ENCODE peak calls at places on chromosomes 4 and X, in six cellular contexts. W, V, O, L, J and H are unnamed samples.

GRCh38 chr4:165828928-165829327 is 44.1 kb upstream of the TLL1 start:
- DNase-seq in O (no peak), L (no peak), W (no peak), J (no peak), V (no peak), H (no peak)

GRCh38 chr4:15043226-15043625 is 40.9 kb downstream of the CPEB2 start:
- DNase-seq in V (no peak), O (no peak), W (no peak), L (no peak), J (no peak), H (no peak)

GRCh38 chr4:150072906-150073714 is 5.1 kb upstream of the DCLK2 start:
- DNase-seq in L (no peak), V (no peak), J (no peak), O (no peak), W (no peak), H (no peak)

GRCh38 chrX:41033299-41033698 is 51.9 kb upstream of the USP9X start:
- DNase-seq in O (no peak), J (no peak), L (no peak), W (no peak), V (no peak), H (no peak)

GRCh38 chr4:184826315-184827266 is 823 bp upstream of the ACSL1 start:
- DNase-seq in O (peak; percentile 92), J (peak; percentile 74), L (peak; percentile 22), V (no peak), W (no peak), H (no peak)

GRCh38 chr4:78889955-78890354 is 49.3 kb downstream of the PAQR3 start:
- DNase-seq in J (no peak), O (no peak), W (no peak), L (no peak), V (no peak), H (no peak)

GRCh38 chr4:84938316-84938715 is 28.2 kb downstream of the WDFY3 start:
- DNase-seq in W (no peak), L (no peak), J (no peak), O (no peak), V (no peak), H (no peak)

GRCh38 chr4:77821775-77822174 is 2.6 kb upstream of the CNOT6L start:
- DNase-seq in L (no peak), O (no peak), W (no peak), J (peak; percentile 65), V (no peak), H (no peak)

GRCh38 chrX:117752745-117753144 is 363.9 kb downstream of the KLHL13 start:
- DNase-seq in O (no peak), W (no peak), L (no peak), V (no peak), J (no peak), H (no peak)

GRCh38 chr4:17646693-17647092 is 32.3 kb downstream of the MED28 start:
- DNase-seq in O (no peak), V (no peak), W (no peak), J (no peak), L (no peak), H (no peak)

GRCh38 chr4:13703096-13703495 is 75.6 kb upstream of the BOD1L1 start:
- DNase-seq in O (no peak), W (no peak), L (no peak), V (no peak), J (no peak), H (no peak)

GRCh38 chr4:13704020-13704419 is 76.5 kb upstream of the BOD1L1 start:
- DNase-seq in J (peak; percentile 55), O (no peak), W (no peak), V (no peak), L (no peak), H (no peak)

GRCh38 chr4:13700196-13701140 is 72.9 kb upstream of the BOD1L1 start:
- DNase-seq in V (no peak), L (no peak), J (no peak), W (no peak), O (no peak), H (no peak)

GRCh38 chr4:13704761-13705160 is 77.2 kb upstream of the BOD1L1 start:
- DNase-seq in V (no peak), L (no peak), J (no peak), W (no peak), O (no peak), H (no peak)

GRCh38 chr4:13701937-13702446 is 74.5 kb upstream of the BOD1L1 start:
- DNase-seq in L (no peak), V (no peak), J (peak; percentile 49), W (no peak), O (no peak), H (no peak)
- H3K4me1 ChIP-seq in L (no peaks in the 10 kb centered on the region), V (peaks cover 8% of the 10 kb centered on the region), J (no peaks in the 10 kb centered on the region), W (no peaks in the 10 kb centered on the region), O (no peaks in the 10 kb centered on the region), H (no peaks in the 10 kb centered on the region)

GRCh38 chr4:108849611-108850406 is 87.0 kb upstream of the ETNPPL start:
- DNase-seq in J (no peak), O (no peak), V (no peak), W (no peak), L (no peak), H (no peak)
- TF ChIP-seq CTCF in J (no peak), O (no peak), V (no peak), W (no peak), L (no peak), H (no peak)

DNA sequence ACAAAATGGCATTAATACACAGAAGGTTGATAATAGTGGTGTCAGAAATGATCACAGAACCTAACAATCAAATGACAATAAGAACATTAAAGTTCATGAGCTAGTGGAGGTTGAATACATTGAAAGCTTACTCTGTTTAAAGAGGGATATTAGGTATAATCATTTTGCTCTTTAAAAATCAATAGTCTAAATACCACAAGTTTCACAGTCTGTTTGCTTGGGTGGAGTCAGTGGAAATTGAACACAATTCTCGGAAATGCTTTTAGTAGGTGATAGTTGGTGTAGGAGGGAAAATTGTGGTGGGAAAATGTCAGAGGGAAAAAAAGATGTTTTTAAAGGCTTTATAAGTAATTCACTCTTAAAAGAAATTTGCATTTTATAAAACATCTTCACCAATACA is 197.1 kb downstream of the GLUD2 start:
- DNase-seq in L (no peak), J (no peak), O (no peak), W (no peak), V (no peak), H (no peak)
- TF ChIP-seq POLR2A in L (no peak), J (no peak), O (no peak), W (no peak), V (no peak), H (no peak)

GRCh38 chr4:48031802-48032525 is 15.4 kb downstream of the NIPAL1 start:
- DNase-seq in V (no peak), W (no peak), O (no peak), J (no peak), L (no peak), H (no peak)
- H3K4me1 ChIP-seq in V (no peaks in the 10 kb centered on the region), W (no peaks in the 10 kb centered on the region), O (peaks cover 12% of the 10 kb centered on the region), J (no peaks in the 10 kb centered on the region), L (no peaks in the 10 kb centered on the region), H (no peaks in the 10 kb centered on the region)

DNA sequence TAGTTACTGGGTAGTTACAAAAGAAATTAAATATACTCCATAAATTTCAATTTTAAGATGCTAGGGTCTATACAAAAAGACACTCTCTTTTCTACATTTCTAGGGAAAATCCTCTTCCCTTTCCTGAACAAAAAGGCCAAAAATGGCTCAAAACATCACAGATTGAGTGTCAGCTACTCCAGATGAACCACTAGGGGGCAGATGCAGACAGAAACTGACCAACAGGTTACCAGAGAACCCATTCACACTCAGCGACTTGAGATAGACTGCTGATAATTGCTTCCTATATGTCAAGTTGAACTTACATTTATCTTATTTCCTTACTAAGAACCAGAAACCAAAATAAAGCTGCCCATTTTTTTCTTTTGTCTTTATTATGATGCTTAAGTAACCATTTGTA is 83.4 kb upstream of the MID1IP1 start:
- DNase-seq in L (no peak), V (no peak), W (no peak), J (no peak), O (no peak), H (no peak)
- TF ChIP-seq CTCF in L (no peak), V (no peak), W (peak; percentile 40), J (peak; percentile 21), O (peak; percentile 45), H (no peak)

GRCh38 chrX:132217203-132218073 is 1.8 kb downstream of the RAP2C start:
- DNase-seq in O (peak; percentile 92), J (peak; percentile 89), L (peak; percentile 63), W (peak; percentile 89), V (peak; percentile 50), H (peak; percentile 66)
- TF ChIP-seq POLR2A in O (no peak), J (peak; percentile 30), L (no peak), W (no peak), V (no peak), H (no peak)

GRCh38 chr4:23890369-23891063 is 669 bp upstream of the PPARGC1A start:
- DNase-seq in W (no peak), O (no peak), V (no peak), J (no peak), L (no peak), H (no peak)
- H3K4me1 ChIP-seq in W (peaks cover 20% of the 10 kb centered on the region), O (peaks cover 4% of the 10 kb centered on the region), V (peaks cover 4% of the 10 kb centered on the region), J (no peaks in the 10 kb centered on the region), L (peaks cover 4% of the 10 kb centered on the region), H (no peaks in the 10 kb centered on the region)